ENCODE peak calls at places on chromosomes 3 and 15, in five cellular contexts. One of them, this sample, is unnamed.

GRCh38 chr3:78912687-78913086 is 855.1 kb downstream of the ROBO1 start:
- DNase-seq in neuronal stem cell: no peak
- DNase-seq in mesenchymal stem cell: no peak
- DNase-seq in H9: no peak
- DNase-seq in H1: no peak
- DNase-seq in this sample: no peak

GRCh38 chr15:65323071-65323511 is 18.6 kb downstream of the RNU5B-1 start:
- DNase-seq in neuronal stem cell: no peak
- DNase-seq in mesenchymal stem cell: peak
- DNase-seq in H9: no peak
- DNase-seq in H1: no peak
- DNase-seq in this sample: no peak

GRCh38 chr3:4709336-4709735 is 216.2 kb downstream of the ITPR1 start:
- DNase-seq in neuronal stem cell: no peak
- DNase-seq in mesenchymal stem cell: peak
- DNase-seq in H9: no peak
- DNase-seq in H1: no peak
- DNase-seq in this sample: peak

GRCh38 chr3:112117826-112118571 is 15.0 kb downstream of the GCSAM start:
- DNase-seq in neuronal stem cell: no peak
- DNase-seq in mesenchymal stem cell: no peak
- DNase-seq in H9: peak
- DNase-seq in H1: no peak
- DNase-seq in this sample: no peak

GRCh38 chr3:105944281-105944680 is 75.5 kb upstream of the CBLB start:
- DNase-seq in neuronal stem cell: no peak
- DNase-seq in mesenchymal stem cell: no peak
- DNase-seq in H9: no peak
- DNase-seq in H1: no peak
- DNase-seq in this sample: no peak

GRCh38 chr3:125061170-125061569 is 5.4 kb upstream of the HEG1 start:
- DNase-seq in neuronal stem cell: no peak
- DNase-seq in mesenchymal stem cell: peak
- DNase-seq in H9: no peak
- DNase-seq in H1: no peak
- DNase-seq in this sample: peak

GRCh38 chr15:40241305-40242215 is 2.7 kb downstream of the PAK6 start:
- DNase-seq in neuronal stem cell: no peak
- DNase-seq in mesenchymal stem cell: no peak
- DNase-seq in H9: no peak
- DNase-seq in H1: no peak
- DNase-seq in this sample: no peak

GRCh38 chr3:131549340-131549739 is 46.6 kb upstream of the MRPL3 start:
- DNase-seq in neuronal stem cell: no peak
- DNase-seq in mesenchymal stem cell: no peak
- DNase-seq in H9: no peak
- DNase-seq in H1: no peak
- DNase-seq in this sample: no peak

GRCh38 chr3:29258161-29258560 is 22.7 kb upstream of the RBMS3 start:
- DNase-seq in neuronal stem cell: no peak
- DNase-seq in mesenchymal stem cell: no peak
- DNase-seq in H9: no peak
- DNase-seq in H1: no peak
- DNase-seq in this sample: no peak

GRCh38 chr3:128285925-128286275 is 132.6 kb downstream of the EEFSEC start:
- DNase-seq in neuronal stem cell: no peak
- DNase-seq in mesenchymal stem cell: no peak
- DNase-seq in H9: no peak
- DNase-seq in H1: no peak
- DNase-seq in this sample: no peak

GRCh38 chr15:65196637-65197336 is 11.6 kb upstream of the CLPX start:
- DNase-seq in neuronal stem cell: no peak
- DNase-seq in mesenchymal stem cell: no peak
- DNase-seq in H9: no peak
- DNase-seq in H1: no peak
- DNase-seq in this sample: no peak

GRCh38 chr3:195196266-195196665 is 74.7 kb downstream of the XXYLT1 start:
- DNase-seq in neuronal stem cell: no peak
- DNase-seq in mesenchymal stem cell: peak
- DNase-seq in H9: no peak
- DNase-seq in H1: no peak
- DNase-seq in this sample: no peak

GRCh38 chr3:151871639-151872468 is 1.6 kb upstream of the SUCNR1 start:
- DNase-seq in neuronal stem cell: no peak
- DNase-seq in mesenchymal stem cell: peak
- DNase-seq in H9: no peak
- DNase-seq in H1: no peak
- DNase-seq in this sample: peak

GRCh38 chr3:149340310-149340933 is 7.0 kb upstream of the TM4SF18 start:
- DNase-seq in neuronal stem cell: no peak
- DNase-seq in mesenchymal stem cell: no peak
- DNase-seq in H9: no peak
- DNase-seq in H1: no peak
- DNase-seq in this sample: peak

GRCh38 chr3:169146112-169146665 is 517.3 kb downstream of the MECOM start:
- DNase-seq in neuronal stem cell: peak
- DNase-seq in mesenchymal stem cell: peak
- DNase-seq in H9: peak
- DNase-seq in H1: no peak
- DNase-seq in this sample: peak

DNA sequence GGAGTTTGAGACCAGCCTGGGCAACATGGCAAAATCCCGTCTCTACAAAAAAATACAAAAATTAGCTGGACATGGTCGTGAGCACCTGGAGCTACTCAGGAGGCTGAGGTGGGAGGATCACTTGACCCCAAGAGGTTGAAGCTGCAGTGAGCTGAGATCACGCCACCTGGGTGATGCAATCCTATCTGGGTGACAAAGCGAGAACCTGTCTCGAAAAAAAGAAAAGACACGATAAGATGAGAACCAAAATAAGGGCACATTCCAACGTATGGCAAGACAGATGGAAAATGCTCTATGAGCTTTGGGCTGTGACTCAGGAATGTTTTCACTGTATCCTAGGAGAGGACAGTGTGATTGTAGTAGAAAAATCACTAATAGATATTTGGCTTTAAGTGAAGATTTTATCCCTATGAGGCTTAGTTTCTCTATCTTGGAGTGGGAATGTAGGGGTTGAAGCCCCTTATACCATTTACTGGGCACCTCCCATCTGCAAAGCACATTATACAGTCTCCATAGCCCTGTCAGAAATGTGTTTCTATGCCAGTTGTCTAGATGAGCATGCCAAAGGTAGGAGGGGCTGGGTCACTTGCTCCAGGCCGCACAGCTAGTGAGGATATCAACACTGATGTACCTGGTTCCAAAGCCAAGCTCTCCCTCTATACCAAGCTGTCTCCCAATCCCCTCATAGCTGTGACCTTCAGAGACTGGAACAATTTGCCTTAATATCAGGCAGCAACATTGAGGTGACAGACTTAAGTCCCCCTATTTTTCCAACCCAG is 53.6 kb upstream of the NR2E3 start:
- DNase-seq in neuronal stem cell: no peak
- DNase-seq in mesenchymal stem cell: no peak
- DNase-seq in H9: no peak
- DNase-seq in H1: no peak
- DNase-seq in this sample: peak
- H2BK12ac ChIP-seq in neuronal stem cell: no peak
- H2BK12ac ChIP-seq in mesenchymal stem cell: no peak
- H2BK12ac ChIP-seq in H9: no peak
- H2BK12ac ChIP-seq in H1: no peak
- H2BK12ac ChIP-seq in this sample: no peak

DNA sequence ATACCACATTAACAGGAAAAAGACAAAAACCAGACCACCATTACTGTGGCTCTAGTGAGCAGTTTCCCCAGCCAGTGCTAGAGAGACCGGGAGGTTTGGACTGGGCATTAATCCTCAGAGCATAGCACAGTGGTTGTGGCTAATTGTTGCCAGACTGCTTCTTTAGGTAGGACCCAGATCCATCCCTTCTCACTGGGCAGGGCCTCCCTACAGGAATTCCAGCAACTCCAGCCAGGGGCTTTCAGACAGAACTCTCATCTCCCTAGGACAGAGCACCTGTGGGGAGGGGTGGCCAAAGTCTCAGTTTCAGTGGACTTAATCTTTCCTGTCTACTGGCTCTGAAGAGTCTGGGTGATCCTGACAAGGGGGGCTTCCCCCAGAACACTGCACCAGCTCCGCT is 759.6 kb downstream of the SQOR start:
- DNase-seq in neuronal stem cell: no peak
- DNase-seq in mesenchymal stem cell: no peak
- DNase-seq in H9: no peak
- DNase-seq in H1: no peak
- DNase-seq in this sample: no peak
- H2BK12ac ChIP-seq in neuronal stem cell: no peak
- H2BK12ac ChIP-seq in mesenchymal stem cell: no peak
- H2BK12ac ChIP-seq in H9: no peak
- H2BK12ac ChIP-seq in H1: no peak
- H2BK12ac ChIP-seq in this sample: no peak

GRCh38 chr3:117097356-117097755 is 387.8 kb downstream of the TUSC7 start:
- DNase-seq in neuronal stem cell: no peak
- DNase-seq in mesenchymal stem cell: no peak
- DNase-seq in H9: no peak
- DNase-seq in H1: no peak
- DNase-seq in this sample: no peak
- H2BK12ac ChIP-seq in neuronal stem cell: no peak
- H2BK12ac ChIP-seq in mesenchymal stem cell: no peak
- H2BK12ac ChIP-seq in H9: no peak
- H2BK12ac ChIP-seq in H1: no peak
- H2BK12ac ChIP-seq in this sample: no peak

GRCh38 chr15:76945494-76945893 is 13.9 kb downstream of the RCN2 start:
- DNase-seq in neuronal stem cell: no peak
- DNase-seq in mesenchymal stem cell: no peak
- DNase-seq in H9: no peak
- DNase-seq in H1: no peak
- DNase-seq in this sample: no peak

GRCh38 chr15:76942331-76942730 is 10.8 kb downstream of the RCN2 start:
- DNase-seq in neuronal stem cell: no peak
- DNase-seq in mesenchymal stem cell: no peak
- DNase-seq in H9: no peak
- DNase-seq in H1: no peak
- DNase-seq in this sample: no peak

GRCh38 chr15:76951161-76951714 is 19.7 kb downstream of the RCN2 start:
- DNase-seq in neuronal stem cell: no peak
- DNase-seq in mesenchymal stem cell: no peak
- DNase-seq in H9: no peak
- DNase-seq in H1: no peak
- DNase-seq in this sample: no peak

DNA sequence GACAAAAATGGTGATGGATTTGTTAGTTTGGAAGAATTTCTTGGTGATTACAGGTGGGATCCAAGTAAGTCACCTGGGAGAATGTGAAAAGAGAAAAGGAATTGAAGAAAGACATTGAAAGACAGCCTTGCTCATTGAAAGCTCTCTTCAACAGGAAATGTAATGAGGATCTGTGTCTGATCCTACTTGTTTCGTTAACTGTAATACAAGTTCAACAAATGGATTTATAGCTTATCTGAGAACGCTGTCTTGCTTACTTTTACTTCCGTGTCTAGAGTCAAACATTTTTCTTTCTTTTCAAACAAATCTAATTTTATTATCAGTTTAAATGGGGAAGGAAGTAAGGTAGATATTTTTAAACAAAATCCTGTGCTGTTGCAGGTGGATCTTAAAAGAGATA is 15.9 kb downstream of the RCN2 start:
- DNase-seq in neuronal stem cell: no peak
- DNase-seq in mesenchymal stem cell: no peak
- DNase-seq in H9: no peak
- DNase-seq in H1: no peak
- DNase-seq in this sample: no peak
- H2BK12ac ChIP-seq in neuronal stem cell: no peak
- H2BK12ac ChIP-seq in mesenchymal stem cell: no peak
- H2BK12ac ChIP-seq in H9: no peak
- H2BK12ac ChIP-seq in H1: no peak
- H2BK12ac ChIP-seq in this sample: no peak